ENCODE peak calls at places on chromosomes 4 and X, in five cellular contexts. D, V, Y, A and E are unnamed samples.

GRCh38 chrX:41781500-41781899 is 57.5 kb downstream of the GPR82 start:
- DNase-seq in D (no peak), V (no peak), Y (no peak), A (no peak), E (peak; percentile 63)

GRCh38 chr4:177374966-177375365 is 65.3 kb downstream of the NEIL3 start:
- DNase-seq in D (no peak), V (no peak), Y (no peak), A (no peak), E (peak; percentile 19)

GRCh38 chrX:39805825-39806224 is 291.9 kb downstream of the BCOR start:
- DNase-seq in D (no peak), V (no peak), Y (no peak), A (no peak), E (no peak)

GRCh38 chrX:151753313-151754041 is 18.9 kb downstream of the CNGA2 start:
- DNase-seq in D (peak; percentile 58), V (peak; percentile 34), Y (peak; percentile 59), A (peak; percentile 66), E (peak; percentile 68)

GRCh38 chrX:39755152-39756032 is 342.4 kb downstream of the BCOR start:
- DNase-seq in D (peak; percentile 63), V (peak; percentile 83), Y (peak; percentile 67), A (peak; percentile 79), E (no peak)

GRCh38 chr4:18075823-18076433 is 54.4 kb upstream of the LCORL start:
- DNase-seq in D (no peak), V (peak; percentile 40), Y (no peak), A (peak; percentile 72), E (no peak)

GRCh38 chr4:60865238-60865637 is 334.9 kb upstream of the ADGRL3 start:
- DNase-seq in D (no peak), V (no peak), Y (no peak), A (no peak), E (peak; percentile 29)

GRCh38 chrX:41858161-41858775 is 65.1 kb downstream of the CASK start:
- DNase-seq in D (no peak), V (no peak), Y (no peak), A (no peak), E (peak; percentile 2)

GRCh38 chr4:151247395-151247794 is 29.6 kb upstream of the PRSS48 start:
- DNase-seq in D (no peak), V (no peak), Y (no peak), A (no peak), E (no peak)

GRCh38 chr4:54726907-54727306 is 69.2 kb downstream of the KIT start:
- DNase-seq in D (no peak), V (no peak), Y (no peak), A (no peak), E (no peak)

GRCh38 chr4:184067931-184068554 is 149.6 kb downstream of the ENPP6 start:
- DNase-seq in D (no peak), V (no peak), Y (no peak), A (no peak), E (peak; percentile 13)

GRCh38 chr4:16267639-16268038 is 41.4 kb upstream of the TAPT1 start:
- DNase-seq in D (no peak), V (no peak), Y (no peak), A (no peak), E (no peak)

GRCh38 chr4:157221895-157222763 is 1.6 kb downstream of the GRIA2 start:
- DNase-seq in D (no peak), V (no peak), Y (peak; percentile 58), A (peak; percentile 55), E (no peak)

GRCh38 chr4:185265942-185266341 is 56.5 kb downstream of the SNX25 start:
- DNase-seq in D (no peak), V (no peak), Y (no peak), A (no peak), E (no peak)

GRCh38 chr4:182768821-182769220 is 148.4 kb downstream of the DCTD start:
- DNase-seq in D (no peak), V (no peak), Y (no peak), A (no peak), E (no peak)

GRCh38 chr4:151344948-151345347 is 19.5 kb upstream of the SH3D19 start:
- DNase-seq in D (no peak), V (no peak), Y (no peak), A (no peak), E (no peak)

GRCh38 chr4:30716158-30716557 is 4.0 kb upstream of the PCDH7 start:
- DNase-seq in D (no peak), V (no peak), Y (no peak), A (no peak), E (peak; percentile 60)

GRCh38 chrX:119753001-119753400 is 5.4 kb upstream of the SOWAHD start:
- DNase-seq in D (no peak), V (no peak), Y (no peak), A (peak; percentile 26), E (no peak)

GRCh38 chrX:19127649-19128168 is 5.4 kb upstream of the ADGRG2 start:
- DNase-seq in D (no peak), V (no peak), Y (no peak), A (no peak), E (peak; percentile 69)

GRCh38 chr4:70722199-70722791 is 531 bp downstream of the RUFY3 start:
- DNase-seq in D (no peak), V (no peak), Y (no peak), A (peak; percentile 58), E (no peak)

GRCh38 chrX:119784747-119785446 is 6.5 kb downstream of the RPL39 start:
- DNase-seq in D (no peak), V (peak; percentile 37), Y (no peak), A (peak; percentile 33), E (peak; percentile 41)

GRCh38 chrX:122113376-122113775 is 1066.0 kb downstream of the GLUD2 start:
- DNase-seq in D (no peak), V (no peak), Y (no peak), A (no peak), E (no peak)

GRCh38 chrX:41085883-41086626 is 810 bp downstream of the USP9X start:
- DNase-seq in D (peak; percentile 58), V (peak; percentile 67), Y (no peak), A (peak; percentile 56), E (peak; percentile 50)

GRCh38 chr4:122895336-122895995 is 26.9 kb downstream of the NUDT6 start:
- DNase-seq in D (no peak), V (no peak), Y (no peak), A (no peak), E (no peak)

GRCh38 chrX:40154229-40154852 is 56.6 kb upstream of the BCOR start:
- DNase-seq in D (no peak), V (peak; percentile 25), Y (no peak), A (no peak), E (peak; percentile 59)

GRCh38 chr4:184351560-184352451 is 122.5 kb downstream of the IRF2 start:
- DNase-seq in D (no peak), V (no peak), Y (no peak), A (no peak), E (no peak)

GRCh38 chr4:47550899-47551548 is 65.9 kb downstream of the ATP10D start:
- DNase-seq in D (no peak), V (no peak), Y (no peak), A (no peak), E (no peak)

GRCh38 chrX:136162827-136163427 is 15.6 kb downstream of the FHL1 start:
- DNase-seq in D (peak; percentile 50), V (peak; percentile 51), Y (no peak), A (peak; percentile 36), E (peak; percentile 60)

GRCh38 chrX:19865567-19866363 is 21.6 kb downstream of the SH3KBP1 start:
- DNase-seq in D (no peak), V (no peak), Y (no peak), A (no peak), E (no peak)

GRCh38 chr4:162347492-162348213 is 183.9 kb upstream of the FSTL5 start:
- DNase-seq in D (no peak), V (no peak), Y (no peak), A (no peak), E (no peak)

GRCh38 chrX:40474205-40474626 is 106.6 kb upstream of the ATP6AP2 start:
- DNase-seq in D (peak; percentile 54), V (no peak), Y (peak; percentile 57), A (no peak), E (peak; percentile 25)

GRCh38 chrX:3592184-3592583 is 121.3 kb downstream of the PRKX start:
- DNase-seq in D (no peak), V (no peak), Y (no peak), A (no peak), E (no peak)

GRCh38 chrX:73668779-73669178 is 105.8 kb downstream of the CHIC1 start:
- DNase-seq in D (no peak), V (no peak), Y (no peak), A (no peak), E (no peak)

GRCh38 chrX:56130436-56130835 is 101.7 kb upstream of the KLF8 start:
- DNase-seq in D (no peak), V (no peak), Y (no peak), A (no peak), E (no peak)

GRCh38 chrX:56130013-56130412 is 102.1 kb upstream of the KLF8 start:
- DNase-seq in D (no peak), V (no peak), Y (no peak), A (no peak), E (no peak)
- H3K9me3 ChIP-seq in D (no peaks in the 10 kb centered on the region), V (no peaks in the 10 kb centered on the region), Y (peaks cover 15% of the 10 kb centered on the region), A (no peaks in the 10 kb centered on the region), E (no peaks in the 10 kb centered on the region)

GRCh38 chr4:273312-274017 is 31.8 kb downstream of the ZNF732 start:
- DNase-seq in D (no peak), V (no peak), Y (no peak), A (no peak), E (no peak)
- H3K9me3 ChIP-seq in D (peaks cover 94% of the 10 kb centered on the region), V (peaks cover 22% of the 10 kb centered on the region), Y (peaks cover 96% of the 10 kb centered on the region), A (no peaks in the 10 kb centered on the region), E (peaks cover 6% of the 10 kb centered on the region)

DNA sequence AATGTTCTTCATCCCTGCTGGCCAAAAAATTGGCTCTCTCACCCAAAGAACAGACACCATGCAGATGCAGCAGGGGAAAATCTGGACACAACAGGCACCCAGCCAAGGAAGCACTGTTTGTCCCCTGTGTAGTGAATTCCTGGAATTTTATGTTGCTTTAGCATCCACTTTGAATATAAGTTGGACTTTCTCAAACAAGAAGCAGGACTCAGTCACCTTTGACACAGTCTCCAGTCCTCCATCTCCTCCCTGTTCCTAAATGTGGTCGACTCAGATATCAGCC is 11.8 kb downstream of the ZNF182 start:
- DNase-seq in D (no peak), V (no peak), Y (no peak), A (peak; percentile 14), E (no peak)
- H3K9me3 ChIP-seq in D (no peaks in the 10 kb centered on the region), V (no peaks in the 10 kb centered on the region), Y (peaks cover 18% of the 10 kb centered on the region), A (no peaks in the 10 kb centered on the region), E (no peaks in the 10 kb centered on the region)

DNA sequence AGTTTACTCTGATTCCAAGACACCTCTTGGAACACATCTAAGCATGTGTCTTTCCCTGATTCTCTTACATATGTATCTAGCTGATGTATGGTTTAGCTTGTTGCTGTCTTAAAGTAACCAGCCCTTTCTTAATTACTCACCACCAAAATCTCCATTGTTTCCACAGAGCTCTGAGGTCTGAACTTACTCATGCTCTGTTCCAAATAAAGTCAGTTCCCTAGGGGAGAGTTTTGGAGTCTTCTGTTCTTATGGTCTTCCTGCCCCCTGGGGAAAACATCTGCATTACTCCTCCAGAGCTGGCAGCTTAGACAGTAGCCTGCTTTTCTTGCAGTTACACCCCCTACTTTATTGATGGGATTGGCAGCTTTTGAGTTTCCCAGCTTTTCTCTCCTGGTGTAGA is 125.8 kb downstream of the EDA start:
- DNase-seq in D (no peak), V (no peak), Y (no peak), A (no peak), E (no peak)
- H3K9me3 ChIP-seq in D (no peaks in the 10 kb centered on the region), V (no peaks in the 10 kb centered on the region), Y (peaks cover 34% of the 10 kb centered on the region), A (no peaks in the 10 kb centered on the region), E (no peaks in the 10 kb centered on the region)